ENCODE peak calls at places on chromosome 1, in four cellular contexts. One of them, this sample, is unnamed.
A peak's percentile ranks its signal among the peaks of the same experiment; 100 is the strongest.

GRCh38 chr1:156149374-156150106 is 3.8 kb upstream of the SEMA4A start:
- DNase-seq in H9: peak; percentile 97
- DNase-seq in ovary: no peak
- DNase-seq in RWPE2: no peak
- DNase-seq in this sample: no peak

GRCh38 chr1:150621497-150622113 is 7.8 kb downstream of the ENSA start:
- DNase-seq in H9: no peak
- DNase-seq in ovary: peak; percentile 32
- DNase-seq in RWPE2: no peak
- DNase-seq in this sample: no peak

GRCh38 chr1:6157528-6158174 is 22.5 kb downstream of the CHD5 start:
- DNase-seq in H9: no peak
- DNase-seq in ovary: no peak
- DNase-seq in RWPE2: peak; percentile 88
- DNase-seq in this sample: peak; percentile 73

GRCh38 chr1:171636141-171636540 is 14.1 kb downstream of the MYOCOS start:
- DNase-seq in H9: peak; percentile 29
- DNase-seq in ovary: no peak
- DNase-seq in RWPE2: no peak
- DNase-seq in this sample: no peak

GRCh38 chr1:183218981-183219621 is 33.0 kb downstream of the LAMC2 start:
- DNase-seq in H9: peak; percentile 43
- DNase-seq in ovary: peak; percentile 36
- DNase-seq in RWPE2: no peak
- DNase-seq in this sample: no peak

GRCh38 chr1:24285231-24285630 is 33.9 kb upstream of the GRHL3 start:
- DNase-seq in H9: no peak
- DNase-seq in ovary: no peak
- DNase-seq in RWPE2: no peak
- DNase-seq in this sample: no peak

GRCh38 chr1:89998306-89998705 is 3.4 kb downstream of the ZNF326 start:
- DNase-seq in H9: no peak
- DNase-seq in ovary: no peak
- DNase-seq in RWPE2: no peak
- DNase-seq in this sample: no peak

GRCh38 chr1:67149179-67149770 is 14.5 kb upstream of the C1orf141 start:
- DNase-seq in H9: peak; percentile 78
- DNase-seq in ovary: peak; percentile 49
- DNase-seq in RWPE2: no peak
- DNase-seq in this sample: no peak

GRCh38 chr1:198155253-198155652 is 1.5 kb upstream of the NEK7 start:
- DNase-seq in H9: no peak
- DNase-seq in ovary: no peak
- DNase-seq in RWPE2: no peak
- DNase-seq in this sample: no peak
- H3K4me1 ChIP-seq in H9: peaks cover 7% of the 10 kb centered on the region
- H3K4me1 ChIP-seq in ovary: no peaks in the 10 kb centered on the region
- H3K4me1 ChIP-seq in RWPE2: peaks cover 13% of the 10 kb centered on the region
- H3K4me1 ChIP-seq in this sample: peaks cover under 1% of the 10 kb centered on the region

GRCh38 chr1:39081266-39082139 is 55.4 kb downstream of the NDUFS5 start:
- DNase-seq in H9: no peak
- DNase-seq in ovary: no peak
- DNase-seq in RWPE2: no peak
- DNase-seq in this sample: no peak
- H3K4me1 ChIP-seq in H9: no peaks in the 10 kb centered on the region
- H3K4me1 ChIP-seq in ovary: peaks cover 5% of the 10 kb centered on the region
- H3K4me1 ChIP-seq in RWPE2: no peaks in the 10 kb centered on the region
- H3K4me1 ChIP-seq in this sample: peaks cover 2% of the 10 kb centered on the region

DNA sequence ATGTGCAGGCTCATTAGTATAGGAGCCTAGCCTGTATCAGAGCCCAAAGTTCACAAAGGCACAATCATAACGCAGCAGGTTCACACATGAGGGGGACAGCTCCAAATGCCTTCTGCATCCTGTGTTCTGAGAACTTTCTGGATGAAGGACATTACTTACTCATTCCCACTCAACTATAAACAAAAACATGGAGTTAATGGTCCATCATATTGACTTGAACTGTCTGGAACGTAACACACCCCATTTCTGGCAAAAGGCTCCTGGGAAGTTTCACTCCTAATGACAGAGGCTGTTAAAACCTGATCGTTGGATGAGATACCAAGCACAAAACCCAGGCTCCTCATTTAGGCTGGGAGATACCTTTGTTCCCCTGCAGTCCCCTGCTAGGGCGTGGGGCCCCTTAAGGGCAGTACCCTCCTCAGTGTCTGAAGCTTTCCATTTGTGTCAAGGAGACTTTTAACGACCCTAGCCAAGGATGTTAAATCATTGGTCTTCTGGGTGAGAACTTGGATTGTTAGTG is 78.9 kb downstream of the RHOU start:
- DNase-seq in H9: no peak
- DNase-seq in ovary: no peak
- DNase-seq in RWPE2: no peak
- DNase-seq in this sample: no peak
- H3K4me1 ChIP-seq in H9: peaks cover 11% of the 10 kb centered on the region
- H3K4me1 ChIP-seq in ovary: peaks cover 8% of the 10 kb centered on the region
- H3K4me1 ChIP-seq in RWPE2: no peaks in the 10 kb centered on the region
- H3K4me1 ChIP-seq in this sample: no peaks in the 10 kb centered on the region

GRCh38 chr1:25618433-25618808 is 1.8 kb downstream of the MAN1C1 start:
- DNase-seq in H9: no peak
- DNase-seq in ovary: no peak
- DNase-seq in RWPE2: no peak
- DNase-seq in this sample: no peak

GRCh38 chr1:25617626-25618432 is 1.2 kb downstream of the MAN1C1 start:
- DNase-seq in H9: no peak
- DNase-seq in ovary: peak; percentile 35
- DNase-seq in RWPE2: no peak
- DNase-seq in this sample: no peak

GRCh38 chr1:25616080-25616931 is at the start of gene MAN1C1:
- DNase-seq in H9: peak; percentile 97
- DNase-seq in ovary: peak; percentile 86
- DNase-seq in RWPE2: peak; percentile 83
- DNase-seq in this sample: no peak

GRCh38 chr1:25615563-25616079 is 970 bp upstream of the MAN1C1 start:
- DNase-seq in H9: no peak
- DNase-seq in ovary: no peak
- DNase-seq in RWPE2: no peak
- DNase-seq in this sample: no peak

GRCh38 chr1:25616932-25617625 is 488 bp downstream of the MAN1C1 start:
- DNase-seq in H9: no peak
- DNase-seq in ovary: no peak
- DNase-seq in RWPE2: no peak
- DNase-seq in this sample: no peak
- H3K4me1 ChIP-seq in H9: no peaks in the 10 kb centered on the region
- H3K4me1 ChIP-seq in ovary: peaks cover 11% of the 10 kb centered on the region
- H3K4me1 ChIP-seq in RWPE2: no peaks in the 10 kb centered on the region
- H3K4me1 ChIP-seq in this sample: peaks cover 3% of the 10 kb centered on the region

GRCh38 chr1:29161977-29162376 is 19.7 kb downstream of the SRSF4 start:
- DNase-seq in H9: no peak
- DNase-seq in ovary: no peak
- DNase-seq in RWPE2: no peak
- DNase-seq in this sample: no peak
- H3K4me1 ChIP-seq in H9: peaks cover 26% of the 10 kb centered on the region
- H3K4me1 ChIP-seq in ovary: peaks cover 2% of the 10 kb centered on the region
- H3K4me1 ChIP-seq in RWPE2: no peaks in the 10 kb centered on the region
- H3K4me1 ChIP-seq in this sample: no peaks in the 10 kb centered on the region